ENCODE peak calls at places on chromosomes 5 and 9, in five cellular contexts. V is HCT116, Q is transverse colon, H is breast epithelium, O is stomach. M is an unnamed sample. For H3K4me1, the result is how much of the 10 kb centered on the place peaks cover.

GRCh38 chr5:140227046-140227445 is 52.1 kb downstream of the CYSTM1 start:
- DNase-seq in Q (no peak), V (no peak), O (no peak), H (no peak), M (no peak)

GRCh38 chr5:149317281-149318048 is 27.8 kb upstream of the GRPEL2 start:
- DNase-seq in H (no peak), Q (peak), O (peak), V (peak), M (no peak)

GRCh38 chr9:111190352-111190751 is 139.7 kb downstream of the OR2K2 start:
- DNase-seq in H (no peak), Q (no peak), V (no peak), O (no peak), M (no peak)

GRCh38 chr5:56167522-56167921 is 65.6 kb downstream of the ANKRD55 start:
- DNase-seq in Q (no peak), V (no peak), H (no peak), O (no peak), M (no peak)

GRCh38 chr5:174692982-174693422 is 31.4 kb upstream of the MSX2 start:
- DNase-seq in H (no peak), V (no peak), O (no peak), Q (peak), M (no peak)

GRCh38 chr5:62509823-62510222 is 68.8 kb upstream of the LRRC70 start:
- DNase-seq in V (no peak), O (no peak), Q (no peak), H (no peak), M (no peak)

GRCh38 chr9:112894031-112894430 is 3.4 kb upstream of the SLC46A2 start:
- DNase-seq in Q (no peak), H (no peak), O (no peak), V (no peak), M (no peak)

GRCh38 chr9:27523141-27523540 is 949 bp upstream of the IFNK start:
- DNase-seq in O (no peak), Q (no peak), H (no peak), V (no peak), M (no peak)

GRCh38 chr5:38601843-38602424 is 45.5 kb upstream of the LIFR start:
- DNase-seq in H (no peak), O (no peak), V (peak), Q (no peak), M (no peak)

GRCh38 chr5:134267366-134268018 is 41.6 kb upstream of the PPP2CA start:
- DNase-seq in H (no peak), V (no peak), O (no peak), Q (no peak), M (no peak)

GRCh38 chr5:114883675-114884074 is 286.0 kb downstream of the TRIM36 start:
- DNase-seq in Q (no peak), V (no peak), O (no peak), H (no peak), M (no peak)

DNA sequence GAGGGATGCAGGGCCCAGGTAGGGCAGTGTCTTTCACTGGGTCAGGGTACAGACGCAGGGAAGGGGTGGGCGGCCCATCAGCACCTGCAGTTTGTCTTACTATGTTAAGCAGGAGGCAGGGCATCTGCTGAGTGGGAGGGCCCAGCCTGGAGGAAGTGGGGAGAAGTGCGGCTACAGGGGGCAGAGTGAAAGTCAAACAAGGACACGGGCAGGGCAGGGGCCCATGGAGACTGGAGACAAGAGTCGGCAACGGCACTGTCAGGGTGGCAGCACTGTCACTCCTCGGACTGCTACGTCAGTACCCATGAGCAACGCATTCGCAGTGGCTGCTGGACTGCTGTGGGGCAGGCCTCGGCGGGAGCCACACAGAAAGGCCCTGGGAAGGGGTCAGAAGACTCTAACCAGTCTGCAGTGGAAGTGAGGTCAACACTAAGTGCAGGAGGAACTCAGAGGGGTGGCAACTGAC is 19.7 kb downstream of the CAMSAP1 start:
- DNase-seq in V (no peak), Q (no peak), O (peak), H (no peak), M (peak)
- H3K4me1 ChIP-seq in V (under half), Q (under half), O (under half), H (under half), M (half or more)

DNA sequence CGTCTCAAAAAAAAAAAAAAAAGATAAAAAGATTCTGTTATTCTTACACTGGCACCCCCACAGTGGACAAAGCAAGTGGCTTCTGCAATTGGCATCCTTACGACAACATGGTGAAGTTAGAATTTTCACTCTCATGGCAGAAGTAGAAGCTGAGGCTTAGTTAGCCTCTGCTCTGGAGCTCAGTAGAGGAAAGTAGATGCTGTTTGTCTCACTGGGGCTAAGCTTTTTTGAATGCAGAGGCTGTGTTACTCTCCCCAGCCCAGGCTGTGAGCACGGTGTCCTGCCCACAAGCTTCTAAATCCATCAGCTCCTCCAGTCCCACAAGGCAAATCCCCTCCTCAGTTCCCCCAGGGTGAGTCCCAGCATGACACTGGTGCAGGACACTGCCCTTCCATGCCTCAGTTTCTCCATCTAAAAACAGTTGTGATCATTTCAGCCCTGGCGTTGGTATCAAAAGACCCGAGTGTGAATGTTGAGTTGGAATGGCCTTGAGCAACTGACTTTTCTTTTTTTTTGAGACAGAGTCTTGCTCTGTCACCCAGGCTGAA is 22.6 kb upstream of the PHF19 start:
- DNase-seq in Q (no peak), V (no peak), H (no peak), O (no peak), M (no peak)
- TF ChIP-seq POLR2AphosphoS5 in Q (no peak), V (no peak), H (no peak), O (no peak), M (no peak)

GRCh38 chr5:138869763-138870500 is 5.2 kb downstream of the LRRTM2 start:
- DNase-seq in H (no peak), V (no peak), Q (no peak), O (no peak), M (no peak)
- H3K4me1 ChIP-seq in H (under half), V (under half), Q (under half), O (under half), M (half or more)

GRCh38 chr5:143002459-143003327 is 232.5 kb downstream of the ARHGAP26 start:
- DNase-seq in V (no peak), O (peak), H (no peak), Q (peak), M (peak)
- TF ChIP-seq POLR2AphosphoS5 in V (no peak), O (peak), H (peak), Q (no peak), M (no peak)

DNA sequence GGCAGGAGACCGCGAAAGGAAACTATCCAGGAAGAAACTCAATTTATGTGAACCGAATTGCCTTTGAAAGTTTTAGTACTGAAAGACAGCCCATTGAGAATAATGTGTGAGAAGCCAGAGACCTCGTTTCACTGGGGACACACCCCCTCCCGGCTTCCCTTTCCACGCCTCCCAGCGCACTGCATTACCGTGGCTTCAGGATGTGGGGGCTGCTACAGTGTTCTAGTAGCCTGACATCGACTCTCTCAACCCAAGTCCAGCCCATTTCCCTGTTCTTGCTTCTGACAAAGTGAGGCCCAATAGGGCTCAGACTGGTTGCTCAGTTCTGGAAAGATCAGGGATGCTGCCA is 3.5 kb downstream of the PAX5 start:
- DNase-seq in V (no peak), Q (no peak), H (no peak), O (no peak), M (peak)
- H3K4me1 ChIP-seq in V (under half), Q (under half), H (under half), O (under half), M (half or more)

GRCh38 chr5:171951218-171951617 is 55.2 kb downstream of the FBXW11 start:
- DNase-seq in H (no peak), Q (no peak), V (no peak), O (no peak), M (no peak)
- TF ChIP-seq POLR2AphosphoS5 in H (no peak), Q (no peak), V (no peak), O (no peak), M (no peak)

DNA sequence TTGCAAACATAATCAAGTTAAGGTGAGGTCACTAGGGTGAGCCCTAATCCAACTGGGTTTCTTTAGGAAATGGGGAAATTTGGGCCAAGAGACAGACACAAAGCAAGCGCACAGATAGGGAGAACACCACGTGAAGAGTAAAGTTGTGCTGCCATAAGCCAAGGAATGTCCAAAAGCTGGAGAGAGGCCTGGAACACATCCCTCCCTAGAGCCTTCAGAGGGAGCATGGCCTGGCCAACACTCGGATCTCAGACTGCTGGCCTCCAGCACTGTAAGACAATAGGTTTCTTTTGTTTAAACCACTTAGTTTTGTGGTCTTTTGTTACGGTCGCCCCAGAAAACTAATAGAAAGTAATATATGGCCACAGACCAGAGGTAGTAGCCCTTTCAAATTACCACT is 8.2 kb upstream of the ROR2 start:
- DNase-seq in H (no peak), Q (no peak), O (no peak), V (no peak), M (no peak)
- H3K4me1 ChIP-seq in H (under half), Q (under half), O (under half), V (under half), M (under half)